ENCODE peak calls at places on chromosomes 6 and 20, in nine cellular contexts. R is NB4, L is aorta, Y is GM12892, I is NCI-H1105, S is T-helper 17 cell, G is HCT116, V is NCI-H1048, E is HuH-7.5. W is an unnamed sample.

GRCh38 chr6:31702421-31702818 is 704 bp downstream of the ABHD16A start:
- DNase-seq in I (no peak), E (no peak), L (no peak), R (no peak), Y (no peak), S (no peak), V (no peak), G (no peak), W (no peak)

GRCh38 chr6:135748189-135748588 is 103.3 kb upstream of the PDE7B start:
- DNase-seq in I (no peak), E (no peak), G (no peak), V (no peak), L (no peak), Y (no peak), R (no peak), S (no peak), W (no peak)

GRCh38 chr6:41371992-41372525 is 36.7 kb downstream of the NCR2 start:
- DNase-seq in G (no peak), R (no peak), Y (no peak), L (no peak), S (no peak), I (no peak), V (peak), E (no peak), W (no peak)

GRCh38 chr20:32823078-32823477 is 3.3 kb downstream of the MAPRE1 start:
- DNase-seq in R (peak), Y (no peak), G (no peak), S (no peak), L (no peak), I (no peak), E (no peak), V (no peak), W (no peak)

GRCh38 chr6:104418125-104418524 is 441.6 kb downstream of the HACE1 start:
- DNase-seq in V (no peak), Y (no peak), R (peak), G (no peak), S (no peak), E (no peak), I (no peak), L (no peak), W (no peak)

GRCh38 chr6:169958510-169958909 is 207.1 kb downstream of the ERMARD start:
- DNase-seq in S (no peak), I (no peak), E (no peak), R (no peak), G (no peak), V (no peak), L (peak), Y (no peak), W (no peak)

GRCh38 chr6:168158280-168158979 is 79.4 kb upstream of the FRMD1 start:
- DNase-seq in I (peak), S (no peak), L (no peak), G (no peak), V (no peak), E (no peak), Y (no peak), R (no peak), W (no peak)

GRCh38 chr6:151247510-151247909 is 7.7 kb downstream of the AKAP12 start:
- DNase-seq in G (no peak), L (no peak), E (no peak), S (no peak), R (no peak), I (no peak), Y (no peak), V (no peak), W (no peak)

GRCh38 chr20:47276856-47277541 is 79.5 kb downstream of the ZMYND8 start:
- DNase-seq in S (no peak), E (no peak), Y (no peak), V (no peak), R (no peak), G (no peak), I (no peak), L (peak), W (no peak)